ENCODE peak calls at places on chromosomes 16 and 17, in ten cellular contexts. J, I, N, F, P, C, G, X, L and M are unnamed samples.

GRCh38 chr17:2412561-2413021 is 11.7 kb upstream of the MNT start:
- DNase-seq in J (no peak), I (no peak), N (no peak), F (no peak), P (no peak), C (no peak), G (no peak), X (no peak), L (no peak), M (no peak)

GRCh38 chr17:43671075-43671692 is 9.5 kb upstream of the MEOX1 start:
- DNase-seq in J (no peak), I (no peak), N (no peak), F (no peak), P (no peak), C (no peak), G (no peak), X (no peak), L (no peak), M (no peak)

GRCh38 chr17:81096741-81097133 is 61.8 kb downstream of the BAIAP2 start:
- DNase-seq in J (no peak), I (no peak), N (no peak), F (no peak), P (no peak), C (no peak), G (no peak), X (no peak), L (no peak), M (no peak)

GRCh38 chr17:8734876-8735275 is 9.8 kb downstream of the CCDC42 start:
- DNase-seq in J (no peak), I (no peak), N (no peak), F (no peak), P (no peak), C (no peak), G (no peak), X (no peak), L (no peak), M (no peak)

GRCh38 chr17:70906808-70907207 is 737.5 kb downstream of the KCNJ2 start:
- DNase-seq in J (no peak), I (no peak), N (no peak), F (no peak), P (no peak), C (no peak), G (no peak), X (no peak), L (peak; percentile 20), M (no peak)

GRCh38 chr16:77041468-77041867 is 149.5 kb upstream of the MON1B start:
- DNase-seq in J (no peak), I (no peak), N (no peak), F (no peak), P (no peak), C (no peak), G (no peak), X (no peak), L (no peak), M (no peak)

GRCh38 chr17:58388302-58389190 is 28.8 kb downstream of the RNF43 start:
- DNase-seq in J (no peak), I (no peak), N (no peak), F (no peak), P (no peak), C (no peak), G (no peak), X (no peak), L (no peak), M (no peak)

GRCh38 chr17:80308672-80309517 is 48.2 kb downstream of the RNF213 start:
- DNase-seq in J (no peak), I (no peak), N (no peak), F (no peak), P (no peak), C (no peak), G (no peak), X (no peak), L (no peak), M (no peak)

GRCh38 chr16:11836653-11837244 is 14.6 kb downstream of the RSL1D1 start:
- DNase-seq in J (no peak), I (no peak), N (no peak), F (no peak), P (no peak), C (no peak), G (no peak), X (no peak), L (no peak), M (no peak)

GRCh38 chr17:35705705-35706104 is 25.7 kb upstream of the RASL10B start:
- DNase-seq in J (no peak), I (no peak), N (no peak), F (no peak), P (no peak), C (no peak), G (no peak), X (no peak), L (no peak), M (no peak)

GRCh38 chr17:36936455-36936934 is 780 bp upstream of the LHX1 start:
- DNase-seq in J (no peak), I (no peak), N (no peak), F (no peak), P (peak; percentile 55), C (no peak), G (no peak), X (no peak), L (no peak), M (peak; percentile 36)

GRCh38 chr17:17141860-17142552 is 64.1 kb downstream of the PLD6 start:
- DNase-seq in J (no peak), I (no peak), N (no peak), F (no peak), P (no peak), C (no peak), G (no peak), X (peak; percentile 49), L (peak; percentile 38), M (peak; percentile 67)

GRCh38 chr16:73122604-73123386 is 74.9 kb upstream of the ZFHX3 start:
- DNase-seq in J (no peak), I (no peak), N (peak; percentile 51), F (no peak), P (no peak), C (no peak), G (no peak), X (no peak), L (peak; percentile 48), M (no peak)

GRCh38 chr16:73048292-73049050 is 543 bp upstream of the ZFHX3 start:
- DNase-seq in J (no peak), I (peak; percentile 78), N (peak; percentile 83), F (no peak), P (no peak), C (no peak), G (no peak), X (no peak), L (peak; percentile 78), M (no peak)

GRCh38 chr17:42502091-42502490 is 34.0 kb upstream of the NAGLU start:
- DNase-seq in J (no peak), I (no peak), N (no peak), F (no peak), P (no peak), C (no peak), G (no peak), X (no peak), L (no peak), M (no peak)

GRCh38 chr17:82367724-82368524 is 3.6 kb upstream of the UTS2R start:
- DNase-seq in J (no peak), I (no peak), N (no peak), F (no peak), P (no peak), C (no peak), G (no peak), X (no peak), L (no peak), M (no peak)

GRCh38 chr16:11297492-11298142 is 16.5 kb upstream of the PRM1 start:
- DNase-seq in J (no peak), I (peak; percentile 89), N (peak; percentile 87), F (peak; percentile 98), P (peak; percentile 88), C (no peak), G (peak; percentile 60), X (peak; percentile 55), L (peak; percentile 77), M (peak; percentile 75)

GRCh38 chr17:78040561-78041400 is 82.3 kb downstream of the TNRC6C start:
- DNase-seq in J (peak; percentile 61), I (peak; percentile 70), N (peak; percentile 76), F (no peak), P (peak; percentile 84), C (no peak), G (peak; percentile 34), X (peak; percentile 21), L (peak; percentile 63), M (peak; percentile 53)
- TF ChIP-seq CTCF in J (no peak), I (no peak), N (no peak), F (no peak), P (no peak), C (no peak), G (no peak), X (no peak), L (no peak), M (no peak)

GRCh38 chr17:14813649-14814048 is 451.5 kb downstream of the PMP22 start:
- DNase-seq in J (no peak), I (no peak), N (peak; percentile 68), F (no peak), P (no peak), C (no peak), G (no peak), X (no peak), L (no peak), M (no peak)
- TF ChIP-seq CTCF in J (no peak), I (no peak), N (peak; percentile 43), F (peak; percentile 46), P (no peak), C (no peak), G (no peak), X (peak; percentile 36), L (no peak), M (no peak)

DNA sequence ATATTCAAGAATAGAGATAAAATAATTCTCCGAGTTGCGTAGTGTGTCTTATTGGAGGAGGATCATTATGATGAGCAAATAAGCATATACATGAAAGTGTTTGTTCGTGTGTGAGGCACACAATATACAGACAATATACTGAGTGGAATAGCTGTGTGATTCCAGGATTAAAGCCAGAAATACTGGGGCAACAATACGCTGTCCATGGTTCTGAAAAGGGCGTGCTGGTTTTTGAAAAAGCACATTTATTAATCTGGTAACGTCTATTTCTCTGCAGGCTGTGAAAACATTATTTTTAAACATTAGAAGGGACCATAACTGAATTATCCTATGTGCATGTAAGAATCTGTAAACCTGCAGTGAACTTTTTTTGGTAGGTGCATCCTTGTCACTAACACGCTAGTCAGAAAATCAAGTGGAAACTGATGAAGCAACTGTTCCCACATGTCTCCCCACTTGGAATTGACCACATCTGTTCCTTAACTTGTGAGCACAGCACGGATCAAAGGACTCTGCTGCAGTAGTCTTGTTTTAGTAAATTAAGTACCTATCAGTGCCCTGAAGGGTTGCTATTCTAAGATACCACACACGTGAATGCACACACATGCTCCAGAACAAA is 346.0 kb downstream of the GRIN2A start:
- DNase-seq in J (no peak), I (no peak), N (no peak), F (no peak), P (no peak), C (no peak), G (no peak), X (no peak), L (no peak), M (peak; percentile 10)
- TF ChIP-seq CTCF in J (no peak), I (no peak), N (no peak), F (no peak), P (no peak), C (no peak), G (no peak), X (no peak), L (no peak), M (no peak)

GRCh38 chr17:55585629-55586028 is 74.4 kb upstream of the SMIM36 start:
- DNase-seq in J (no peak), I (no peak), N (no peak), F (no peak), P (no peak), C (no peak), G (no peak), X (no peak), L (no peak), M (no peak)
- TF ChIP-seq CTCF in J (no peak), I (no peak), N (no peak), F (no peak), P (no peak), C (no peak), G (no peak), X (no peak), L (no peak), M (no peak)